ENCODE peak calls at places on chromosomes 11 and 22, in six cellular contexts. One of them, this sample, is unnamed.

GRCh38 chr22:26642465-26643367 is 14.7 kb upstream of the MIAT start:
- DNase-seq in SK-N-SH: no peak
- DNase-seq in heart right ventricle: peak
- DNase-seq in EL: no peak
- DNase-seq in nephron progenitor cell: no peak
- DNase-seq in fibroblast of mammary gland: no peak
- DNase-seq in this sample: peak

GRCh38 chr22:44357962-44358553 is 45.3 kb upstream of the SHISAL1 start:
- DNase-seq in SK-N-SH: no peak
- DNase-seq in EL: no peak
- DNase-seq in nephron progenitor cell: no peak
- DNase-seq in heart right ventricle: no peak
- DNase-seq in fibroblast of mammary gland: no peak
- DNase-seq in this sample: peak

GRCh38 chr11:73577496-73577917 is 20.4 kb downstream of the FAM168A start:
- DNase-seq in nephron progenitor cell: no peak
- DNase-seq in heart right ventricle: no peak
- DNase-seq in EL: peak
- DNase-seq in fibroblast of mammary gland: peak
- DNase-seq in SK-N-SH: peak
- DNase-seq in this sample: no peak

GRCh38 chr11:24064309-24064903 is 432.4 kb upstream of the LUZP2 start:
- DNase-seq in SK-N-SH: no peak
- DNase-seq in heart right ventricle: no peak
- DNase-seq in nephron progenitor cell: no peak
- DNase-seq in fibroblast of mammary gland: no peak
- DNase-seq in EL: no peak
- DNase-seq in this sample: no peak

GRCh38 chr22:22935546-22936157 is 48.0 kb downstream of the IGLL5 start:
- DNase-seq in fibroblast of mammary gland: no peak
- DNase-seq in heart right ventricle: no peak
- DNase-seq in nephron progenitor cell: no peak
- DNase-seq in EL: no peak
- DNase-seq in SK-N-SH: no peak
- DNase-seq in this sample: peak

GRCh38 chr11:120248551-120249278 is 8.8 kb downstream of the POU2F3 start:
- DNase-seq in heart right ventricle: no peak
- DNase-seq in EL: peak
- DNase-seq in nephron progenitor cell: no peak
- DNase-seq in SK-N-SH: no peak
- DNase-seq in fibroblast of mammary gland: peak
- DNase-seq in this sample: no peak

GRCh38 chr22:20027966-20028854 is 7.3 kb downstream of the TANGO2 start:
- DNase-seq in SK-N-SH: no peak
- DNase-seq in EL: no peak
- DNase-seq in heart right ventricle: no peak
- DNase-seq in nephron progenitor cell: no peak
- DNase-seq in fibroblast of mammary gland: peak
- DNase-seq in this sample: no peak

GRCh38 chr22:26066534-26066933 is 102.7 kb upstream of the SEZ6L start:
- DNase-seq in heart right ventricle: no peak
- DNase-seq in nephron progenitor cell: peak
- DNase-seq in SK-N-SH: no peak
- DNase-seq in fibroblast of mammary gland: no peak
- DNase-seq in EL: no peak
- DNase-seq in this sample: peak

GRCh38 chr11:121292503-121293275 is at the start of gene SC5D:
- DNase-seq in heart right ventricle: peak
- DNase-seq in fibroblast of mammary gland: peak
- DNase-seq in nephron progenitor cell: peak
- DNase-seq in EL: peak
- DNase-seq in SK-N-SH: peak
- DNase-seq in this sample: peak

GRCh38 chr22:22195265-22196017 is 49.1 kb upstream of the VPREB1 start:
- DNase-seq in heart right ventricle: peak
- DNase-seq in EL: peak
- DNase-seq in nephron progenitor cell: peak
- DNase-seq in fibroblast of mammary gland: peak
- DNase-seq in SK-N-SH: peak
- DNase-seq in this sample: peak

GRCh38 chr22:24466831-24467249 is 28.3 kb upstream of the UPB1 start:
- DNase-seq in EL: peak
- DNase-seq in SK-N-SH: no peak
- DNase-seq in nephron progenitor cell: no peak
- DNase-seq in fibroblast of mammary gland: peak
- DNase-seq in heart right ventricle: peak
- DNase-seq in this sample: no peak

GRCh38 chr11:8828580-8829358 is 82.2 kb upstream of the AKIP1 start:
- DNase-seq in EL: peak
- DNase-seq in nephron progenitor cell: no peak
- DNase-seq in fibroblast of mammary gland: peak
- DNase-seq in SK-N-SH: no peak
- DNase-seq in heart right ventricle: no peak
- DNase-seq in this sample: no peak

GRCh38 chr11:73851046-73851764 is 25.4 kb downstream of the COA4 start:
- DNase-seq in EL: no peak
- DNase-seq in heart right ventricle: no peak
- DNase-seq in fibroblast of mammary gland: no peak
- DNase-seq in SK-N-SH: no peak
- DNase-seq in nephron progenitor cell: no peak
- DNase-seq in this sample: no peak

GRCh38 chr11:116404143-116404800 is 368.5 kb downstream of the BUD13 start:
- DNase-seq in fibroblast of mammary gland: no peak
- DNase-seq in SK-N-SH: no peak
- DNase-seq in nephron progenitor cell: no peak
- DNase-seq in EL: no peak
- DNase-seq in heart right ventricle: no peak
- DNase-seq in this sample: no peak

GRCh38 chr11:125381499-125381898 is 114.6 kb downstream of the FEZ1 start:
- DNase-seq in heart right ventricle: no peak
- DNase-seq in SK-N-SH: no peak
- DNase-seq in EL: no peak
- DNase-seq in nephron progenitor cell: no peak
- DNase-seq in fibroblast of mammary gland: no peak
- DNase-seq in this sample: no peak

GRCh38 chr11:85132839-85133238 is 494.3 kb downstream of the DLG2 start:
- DNase-seq in nephron progenitor cell: peak
- DNase-seq in EL: no peak
- DNase-seq in SK-N-SH: no peak
- DNase-seq in heart right ventricle: no peak
- DNase-seq in fibroblast of mammary gland: peak
- DNase-seq in this sample: peak

This sample was measured in H7.